ENCODE peak calls at places on chromosomes 12 and 14, in four cellular contexts. Z, M, B and T are unnamed samples.

GRCh38 chr12:52439420-52439819 is 5.2 kb upstream of the KRT75 start:
- DNase-seq in B (no peak), M (no peak), Z (no peak), T (no peak)

GRCh38 chr12:109744991-109745942 is 31.6 kb downstream of the FAM222A start:
- DNase-seq in B (peak), M (no peak), Z (peak), T (no peak)

GRCh38 chr14:65255029-65255545 is 152.8 kb upstream of the MAX start:
- DNase-seq in Z (no peak), B (no peak), M (peak), T (no peak)

GRCh38 chr12:113788020-113788856 is 177.9 kb downstream of the RBM19 start:
- DNase-seq in B (no peak), M (peak), Z (no peak), T (no peak)

GRCh38 chr14:56002876-56003625 is 115.2 kb upstream of the PELI2 start:
- DNase-seq in B (no peak), Z (no peak), M (no peak), T (no peak)

GRCh38 chr12:120639771-120640721 is at the start of gene CABP1:
- DNase-seq in B (peak), Z (peak), M (no peak), T (peak)

GRCh38 chr12:117857632-117858274 is 111.0 kb downstream of the KSR2 start:
- DNase-seq in Z (no peak), M (peak), B (no peak), T (peak)

GRCh38 chr12:94649349-94650142 is 811 bp downstream of the TMCC3 start:
- DNase-seq in Z (peak), B (peak), M (peak), T (peak)

GRCh38 chr12:107328442-107329133 is 235.2 kb upstream of the CRY1 start:
- DNase-seq in M (peak), Z (no peak), B (no peak), T (no peak)

GRCh38 chr14:38079268-38079667 is 128.4 kb upstream of the SSTR1 start:
- DNase-seq in M (peak), B (no peak), Z (no peak), T (no peak)

DNA sequence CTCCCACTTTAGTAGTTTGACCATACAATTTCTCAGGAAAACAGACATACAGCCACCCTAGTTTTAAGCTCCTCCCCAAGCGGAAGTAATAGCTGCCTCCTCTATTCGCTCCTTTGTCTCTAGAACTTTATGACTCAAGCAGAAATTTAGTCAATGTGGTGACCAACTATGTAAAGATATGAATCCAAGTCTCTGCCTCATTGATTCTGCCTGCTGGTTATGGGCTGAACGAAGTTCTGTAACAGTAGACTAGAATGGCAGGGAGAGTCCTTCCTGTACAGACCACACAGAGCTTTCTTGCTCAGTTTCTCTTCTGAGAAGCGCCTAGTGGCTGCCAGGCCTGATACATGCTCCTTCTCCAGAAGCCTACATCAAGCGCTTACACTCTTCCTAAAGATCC is 19.1 kb downstream of the KICS2 start:
- DNase-seq in B (no peak), Z (no peak), M (peak), T (no peak)
- TF ChIP-seq CTCF in B (no peak), Z (no peak), M (no peak), T (no peak)

GRCh38 chr12:132546647-132547046 is 56.7 kb downstream of the FBRSL1 start:
- DNase-seq in Z (no peak), M (no peak), B (no peak), T (no peak)
- H3K4me3 ChIP-seq in Z (no peak), M (no peak), B (no peak), T (no peak)

GRCh38 chr12:93125126-93125525 is 196.0 kb upstream of the EEA1 start:
- DNase-seq in B (no peak), M (peak), Z (no peak), T (no peak)

GRCh38 chr12:93126069-93126474 is 197.0 kb upstream of the EEA1 start:
- DNase-seq in M (no peak), B (no peak), Z (no peak), T (peak)

GRCh38 chr12:93128332-93128707 is 199.2 kb upstream of the EEA1 start:
- DNase-seq in M (no peak), B (no peak), Z (no peak), T (no peak)

GRCh38 chr12:93127107-93127560 is 198.0 kb upstream of the EEA1 start:
- DNase-seq in M (no peak), Z (no peak), B (no peak), T (no peak)

GRCh38 chr12:93127582-93128331 is 198.7 kb upstream of the EEA1 start:
- DNase-seq in M (peak), B (no peak), Z (no peak), T (no peak)
- TF ChIP-seq CTCF in M (peak), B (no peak), Z (no peak), T (no peak)

GRCh38 chr12:53981652-53982565 is 3.0 kb upstream of the HOXC10 start:
- DNase-seq in B (no peak), M (no peak), Z (peak), T (no peak)
- H3K4me3 ChIP-seq in B (no peak), M (no peak), Z (no peak), T (no peak)

GRCh38 chr14:99441157-99441870 is 39.3 kb downstream of the SETD3 start:
- DNase-seq in B (no peak), M (peak), Z (no peak), T (no peak)
- TF ChIP-seq CTCF in B (no peak), M (no peak), Z (no peak), T (no peak)

GRCh38 chr12:77485961-77486579 is 344.6 kb upstream of the NAV3 start:
- DNase-seq in Z (no peak), M (no peak), B (no peak), T (no peak)

GRCh38 chr12:77493769-77494168 is 336.9 kb upstream of the NAV3 start:
- DNase-seq in B (no peak), M (no peak), Z (no peak), T (no peak)

GRCh38 chr12:77493311-77493710 is 337.4 kb upstream of the NAV3 start:
- DNase-seq in B (no peak), M (no peak), Z (no peak), T (no peak)

GRCh38 chr12:77488041-77488620 is 342.6 kb upstream of the NAV3 start:
- DNase-seq in M (peak), Z (no peak), B (no peak), T (no peak)
- H3K4me3 ChIP-seq in M (no peak), Z (no peak), B (no peak), T (no peak)

DNA sequence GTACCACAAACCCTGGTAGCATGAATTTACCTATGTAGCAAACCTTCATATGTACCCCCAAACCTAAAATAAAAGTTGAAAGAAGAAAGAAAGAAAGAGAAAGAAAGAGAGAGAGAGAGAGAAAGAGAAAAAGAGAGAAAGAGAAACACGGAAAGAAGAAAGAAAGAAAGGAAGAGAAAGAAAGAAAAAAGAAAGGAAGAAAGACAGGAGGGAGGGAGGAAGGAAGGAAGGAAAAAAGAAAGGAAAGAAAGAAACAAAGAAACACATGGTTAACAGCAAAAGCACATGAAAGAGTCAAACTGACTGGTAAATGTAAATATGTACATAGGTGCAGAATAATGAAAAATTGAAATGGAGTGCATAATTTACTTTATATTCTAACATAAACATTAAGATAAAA is 903.4 kb downstream of the LRFN5 start:
- DNase-seq in M (no peak), B (no peak), Z (no peak), T (no peak)
- TF ChIP-seq CTCF in M (no peak), B (no peak), Z (no peak), T (no peak)

GRCh38 chr14:75198291-75198933 is 22.0 kb upstream of the TMED10 start:
- DNase-seq in B (peak), Z (peak), M (no peak), T (no peak)
- H3K4me3 ChIP-seq in B (no peak), Z (no peak), M (no peak), T (no peak)

GRCh38 chr12:51008329-51008728 is 17.9 kb downstream of the SLC11A2 start:
- DNase-seq in Z (no peak), B (no peak), M (no peak), T (no peak)

GRCh38 chr12:51009038-51009437 is 17.1 kb downstream of the SLC11A2 start:
- DNase-seq in Z (no peak), B (peak), M (no peak), T (no peak)

GRCh38 chr12:51001799-51002198 is 24.4 kb downstream of the SLC11A2 start:
- DNase-seq in Z (no peak), M (no peak), B (no peak), T (no peak)

GRCh38 chr12:51004504-51004903 is 21.7 kb downstream of the SLC11A2 start:
- DNase-seq in Z (no peak), M (no peak), B (no peak), T (no peak)

DNA sequence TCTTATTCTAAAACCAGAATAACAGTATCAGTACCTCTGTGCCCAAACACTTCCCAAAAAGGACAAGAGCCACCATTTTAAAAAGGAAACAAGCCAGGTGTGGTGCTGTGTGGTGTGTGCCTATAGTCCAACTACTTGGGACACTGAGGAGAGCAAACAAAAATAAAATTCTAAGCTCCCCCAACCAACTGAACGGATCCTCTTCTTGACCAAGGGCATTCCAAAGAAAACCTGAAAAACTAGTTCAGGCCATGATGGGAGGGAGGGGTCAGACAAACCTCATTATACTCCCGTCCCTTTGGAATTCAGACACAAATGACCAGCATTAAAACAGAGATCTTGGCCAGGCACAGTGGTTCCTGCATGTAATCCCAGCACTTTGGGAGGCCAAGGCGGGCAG is 20.5 kb downstream of the SLC11A2 start:
- DNase-seq in M (no peak), Z (no peak), B (no peak), T (no peak)
- TF ChIP-seq CTCF in M (no peak), Z (no peak), B (no peak), T (no peak)